ENCODE peak calls at places on chromosomes 3 and 15, in six cellular contexts. X, R, J, L, E and F are unnamed samples.

GRCh38 chr3:12750658-12751071 is 8.4 kb downstream of the TMEM40 start:
- DNase-seq in X (no peak), R (no peak), J (no peak), L (no peak), E (no peak), F (no peak)

GRCh38 chr15:91578511-91578910 is 275.0 kb upstream of the SLCO3A1 start:
- DNase-seq in X (no peak), R (no peak), J (no peak), L (no peak), E (no peak), F (no peak)

GRCh38 chr3:71525376-71525775 is 58.2 kb downstream of the FOXP1 start:
- DNase-seq in X (no peak), R (no peak), J (no peak), L (no peak), E (no peak), F (no peak)

GRCh38 chr3:123733805-123734526 is 149.1 kb upstream of the HACD2 start:
- DNase-seq in X (no peak), R (peak; percentile 25), J (no peak), L (no peak), E (no peak), F (no peak)

GRCh38 chr3:52670621-52671521 is 14.8 kb downstream of the PBRM1 start:
- DNase-seq in X (no peak), R (peak; percentile 32), J (no peak), L (no peak), E (no peak), F (peak; percentile 30)

GRCh38 chr3:120025520-120025919 is 68.7 kb downstream of the GSK3B start:
- DNase-seq in X (no peak), R (no peak), J (no peak), L (no peak), E (no peak), F (no peak)

GRCh38 chr3:126180477-126181397 is at the start of gene ALDH1L1:
- DNase-seq in X (peak; percentile 22), R (peak; percentile 69), J (no peak), L (peak; percentile 71), E (no peak), F (no peak)

GRCh38 chr3:38458796-38459498 is 5.3 kb downstream of the ACVR2B start:
- DNase-seq in X (no peak), R (no peak), J (no peak), L (no peak), E (no peak), F (no peak)

GRCh38 chr3:148042663-148043445 is 633.7 kb downstream of the ZIC1 start:
- DNase-seq in X (no peak), R (no peak), J (no peak), L (no peak), E (no peak), F (no peak)

GRCh38 chr3:185153170-185153733 is 392 bp upstream of the C3orf70 start:
- DNase-seq in X (no peak), R (no peak), J (no peak), L (peak; percentile 22), E (peak; percentile 32), F (peak; percentile 36)

GRCh38 chr3:37723585-37723984 is 138.1 kb upstream of the CTDSPL start:
- DNase-seq in X (no peak), R (no peak), J (no peak), L (no peak), E (no peak), F (no peak)

GRCh38 chr3:155304394-155304793 is 10.9 kb upstream of the STRIT1 start:
- DNase-seq in X (no peak), R (peak; percentile 7), J (no peak), L (no peak), E (no peak), F (no peak)

GRCh38 chr15:76625267-76625666 is 279.9 kb downstream of the SCAPER start:
- DNase-seq in X (no peak), R (no peak), J (no peak), L (no peak), E (no peak), F (no peak)

GRCh38 chr15:29616512-29616911 is 205.8 kb downstream of the TJP1 start:
- DNase-seq in X (no peak), R (no peak), J (no peak), L (no peak), E (no peak), F (no peak)

GRCh38 chr3:53498993-53499641 is 4.7 kb downstream of the CACNA1D start:
- DNase-seq in X (no peak), R (peak; percentile 68), J (peak; percentile 32), L (no peak), E (no peak), F (no peak)

GRCh38 chr15:64865998-64866520 is 24.3 kb downstream of the PLEKHO2 start:
- DNase-seq in X (no peak), R (no peak), J (no peak), L (no peak), E (no peak), F (no peak)

GRCh38 chr3:160586679-160587078 is 21.3 kb upstream of the KPNA4 start:
- DNase-seq in X (no peak), R (no peak), J (no peak), L (no peak), E (no peak), F (no peak)

GRCh38 chr3:12046406-12046805 is 42.2 kb downstream of the SYN2 start:
- DNase-seq in X (no peak), R (no peak), J (no peak), L (no peak), E (no peak), F (no peak)

GRCh38 chr3:102114264-102114979 is 265.1 kb downstream of the NFKBIZ start:
- DNase-seq in X (no peak), R (no peak), J (no peak), L (no peak), E (no peak), F (no peak)

GRCh38 chr3:16425398-16426057 is 88.0 kb downstream of the RFTN1 start:
- DNase-seq in X (no peak), R (no peak), J (no peak), L (no peak), E (no peak), F (no peak)

GRCh38 chr15:64634020-64634419 is 141.4 kb downstream of the RBPMS2 start:
- DNase-seq in X (peak; percentile 25), R (peak; percentile 27), J (no peak), L (no peak), E (peak; percentile 23), F (no peak)

GRCh38 chr15:60591491-60592385 is 112.8 kb upstream of the ICE2 start:
- DNase-seq in X (no peak), R (no peak), J (no peak), L (peak; percentile 49), E (peak; percentile 40), F (peak; percentile 40)

GRCh38 chr15:58903232-58903631 is 30.2 kb downstream of the SLTM start:
- DNase-seq in X (no peak), R (no peak), J (no peak), L (no peak), E (no peak), F (no peak)

GRCh38 chr3:64222501-64222900 is 2.8 kb downstream of the PRICKLE2 start:
- DNase-seq in X (no peak), R (no peak), J (no peak), L (no peak), E (no peak), F (no peak)

GRCh38 chr3:192417012-192417411 is 310.3 kb downstream of the FGF12 start:
- DNase-seq in X (no peak), R (no peak), J (no peak), L (no peak), E (no peak), F (no peak)

GRCh38 chr15:85407421-85408269 is 27.2 kb downstream of the AKAP13 start:
- DNase-seq in X (no peak), R (peak; percentile 39), J (no peak), L (no peak), E (no peak), F (no peak)

GRCh38 chr3:68973635-68974034 is 39.8 kb downstream of the EOGT start:
- DNase-seq in X (no peak), R (no peak), J (no peak), L (no peak), E (no peak), F (no peak)

GRCh38 chr15:24954783-24955548 is at the start of the genes SNRPN and SNURF:
- DNase-seq in X (peak; percentile 71), R (peak; percentile 30), J (no peak), L (peak; percentile 78), E (peak; percentile 25), F (peak; percentile 48)
- TF ChIP-seq POLR2A in X (peak; percentile 61), R (peak; percentile 98), J (no peak), L (peak; percentile 74), E (peak; percentile 87), F (peak; percentile 65)

GRCh38 chr3:50294492-50295403 is 2.5 kb upstream of the IFRD2 start:
- DNase-seq in X (no peak), R (no peak), J (no peak), L (no peak), E (no peak), F (no peak)

GRCh38 chr3:50294089-50294488 is 1.9 kb upstream of the IFRD2 start:
- DNase-seq in X (no peak), R (no peak), J (no peak), L (no peak), E (no peak), F (no peak)

GRCh38 chr3:50292924-50293801 is 934 bp upstream of the IFRD2 start:
- DNase-seq in X (no peak), R (no peak), J (no peak), L (peak; percentile 29), E (no peak), F (no peak)

GRCh38 chr3:50290116-50290745 is 2.0 kb downstream of the IFRD2 start:
- DNase-seq in X (no peak), R (no peak), J (no peak), L (no peak), E (no peak), F (no peak)

GRCh38 chr3:50292159-50292923 is at the start of gene IFRD2:
- DNase-seq in X (peak; percentile 96), R (peak; percentile 95), J (peak; percentile 75), L (peak; percentile 98), E (peak; percentile 98), F (peak; percentile 99)
- TF ChIP-seq POLR2A in X (peak; percentile 49), R (no peak), J (peak; percentile 54), L (peak; percentile 64), E (peak; percentile 83), F (peak; percentile 84)

GRCh38 chr3:132020058-132020457 is 14.8 kb downstream of the CPNE4 start:
- DNase-seq in X (no peak), R (no peak), J (no peak), L (no peak), E (no peak), F (no peak)
- TF ChIP-seq POLR2A in X (no peak), R (no peak), J (no peak), L (no peak), E (no peak), F (no peak)

DNA sequence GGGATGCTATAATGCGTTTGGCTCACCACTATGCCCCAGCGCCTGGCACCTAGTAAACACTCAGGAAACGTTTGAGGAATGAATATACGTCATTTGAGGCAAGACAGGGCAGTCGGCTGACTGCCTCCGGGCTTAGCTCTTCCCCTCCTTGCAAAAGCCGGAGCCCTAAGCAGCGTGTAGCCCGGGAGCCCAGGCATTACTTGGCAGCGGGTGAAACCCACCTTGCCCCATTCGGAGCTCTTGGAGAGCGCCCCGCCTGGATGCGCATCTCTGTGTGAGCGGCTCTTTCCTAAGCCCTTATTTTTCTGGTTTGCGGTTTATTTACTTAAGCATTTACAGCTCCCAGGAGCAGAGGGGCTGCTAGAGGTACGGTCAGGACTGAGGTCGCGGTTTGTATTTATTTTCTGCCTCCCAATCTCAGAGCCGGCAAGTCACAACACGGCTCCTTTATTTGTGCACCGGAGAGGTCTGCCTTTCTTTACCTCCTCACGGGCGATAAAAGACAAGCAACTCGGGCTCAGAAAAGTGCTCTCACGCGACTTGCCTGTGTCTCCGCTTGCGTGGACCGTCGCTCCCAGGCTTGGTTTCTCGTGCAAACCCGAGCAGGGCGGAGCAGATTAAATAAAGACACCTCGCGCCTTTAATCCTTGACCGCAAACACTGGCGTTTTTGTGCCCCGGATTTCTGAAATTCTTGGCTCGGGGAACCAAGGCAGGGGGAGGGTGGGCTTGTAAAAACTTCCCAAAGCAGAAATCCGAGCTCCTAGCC is 724 bp upstream of the ITPR1 start:
- DNase-seq in X (peak; percentile 54), R (peak; percentile 50), J (peak; percentile 53), L (peak; percentile 47), E (no peak), F (peak; percentile 54)
- TF ChIP-seq POLR2A in X (no peak), R (no peak), J (no peak), L (no peak), E (no peak), F (no peak)